ENCODE peak calls at places on chromosomes 2 and 18, in five cellular contexts. One of them, this sample, is unnamed.

GRCh38 chr18:52339891-52340371 is at the start of gene DCC:
- DNase-seq in WTC11: peak; percentile 68
- DNase-seq in pancreas: peak; percentile 33
- DNase-seq in upper lobe of left lung: peak; percentile 37
- DNase-seq in prostate gland: peak; percentile 19
- DNase-seq in this sample: no peak

GRCh38 chr18:10571537-10571936 is 45.7 kb downstream of the NAPG start:
- DNase-seq in upper lobe of left lung: no peak
- DNase-seq in WTC11: no peak
- DNase-seq in pancreas: no peak
- DNase-seq in prostate gland: no peak
- DNase-seq in this sample: no peak

GRCh38 chr2:133247613-133248012 is 320.6 kb downstream of the NCKAP5 start:
- DNase-seq in upper lobe of left lung: no peak
- DNase-seq in pancreas: no peak
- DNase-seq in WTC11: no peak
- DNase-seq in prostate gland: no peak
- DNase-seq in this sample: no peak

GRCh38 chr2:5164806-5165525 is 527.2 kb upstream of the SOX11 start:
- DNase-seq in upper lobe of left lung: no peak
- DNase-seq in pancreas: no peak
- DNase-seq in prostate gland: no peak
- DNase-seq in WTC11: no peak
- DNase-seq in this sample: no peak

GRCh38 chr18:9184998-9185613 is 48.5 kb downstream of the ANKRD12 start:
- DNase-seq in WTC11: no peak
- DNase-seq in pancreas: no peak
- DNase-seq in prostate gland: no peak
- DNase-seq in upper lobe of left lung: no peak
- DNase-seq in this sample: no peak

GRCh38 chr2:114769991-114770390 is 327.6 kb downstream of the DPP10 start:
- DNase-seq in upper lobe of left lung: no peak
- DNase-seq in pancreas: no peak
- DNase-seq in prostate gland: no peak
- DNase-seq in WTC11: no peak
- DNase-seq in this sample: no peak

GRCh38 chr2:21627938-21628337 is 504.2 kb downstream of the TDRD15 start:
- DNase-seq in pancreas: no peak
- DNase-seq in upper lobe of left lung: no peak
- DNase-seq in prostate gland: no peak
- DNase-seq in WTC11: no peak
- DNase-seq in this sample: no peak

GRCh38 chr2:42116195-42117181 is 52.7 kb upstream of the EML4 start:
- DNase-seq in prostate gland: no peak
- DNase-seq in pancreas: no peak
- DNase-seq in WTC11: no peak
- DNase-seq in upper lobe of left lung: no peak
- DNase-seq in this sample: no peak

GRCh38 chr2:7269244-7269643 is 352.0 kb downstream of the RNF144A start:
- DNase-seq in pancreas: no peak
- DNase-seq in prostate gland: no peak
- DNase-seq in upper lobe of left lung: no peak
- DNase-seq in WTC11: no peak
- DNase-seq in this sample: no peak

GRCh38 chr2:49021170-49021743 is 133.1 kb downstream of the FSHR start:
- DNase-seq in prostate gland: no peak
- DNase-seq in upper lobe of left lung: no peak
- DNase-seq in pancreas: no peak
- DNase-seq in WTC11: no peak
- DNase-seq in this sample: no peak

GRCh38 chr2:215722125-215722524 is 286.3 kb upstream of the FN1 start:
- DNase-seq in WTC11: no peak
- DNase-seq in upper lobe of left lung: no peak
- DNase-seq in pancreas: no peak
- DNase-seq in prostate gland: no peak
- DNase-seq in this sample: no peak

GRCh38 chr2:133123393-133123792 is 444.9 kb downstream of the NCKAP5 start:
- DNase-seq in pancreas: no peak
- DNase-seq in WTC11: no peak
- DNase-seq in upper lobe of left lung: no peak
- DNase-seq in prostate gland: no peak
- DNase-seq in this sample: no peak

GRCh38 chr2:143282684-143283083 is 153.5 kb downstream of the ARHGAP15 start:
- DNase-seq in prostate gland: no peak
- DNase-seq in upper lobe of left lung: no peak
- DNase-seq in pancreas: no peak
- DNase-seq in WTC11: peak; percentile 69
- DNase-seq in this sample: no peak

GRCh38 chr2:230346465-230346864 is 19.5 kb downstream of the SP140L start:
- DNase-seq in WTC11: no peak
- DNase-seq in pancreas: no peak
- DNase-seq in upper lobe of left lung: no peak
- DNase-seq in prostate gland: no peak
- DNase-seq in this sample: no peak

GRCh38 chr18:22345733-22346132 is 72.0 kb downstream of the CTAGE1 start:
- DNase-seq in pancreas: no peak
- DNase-seq in WTC11: no peak
- DNase-seq in upper lobe of left lung: no peak
- DNase-seq in prostate gland: no peak
- DNase-seq in this sample: no peak

GRCh38 chr2:221100467-221101089 is 471.5 kb downstream of the EPHA4 start:
- DNase-seq in pancreas: no peak
- DNase-seq in WTC11: peak; percentile 22
- DNase-seq in prostate gland: no peak
- DNase-seq in upper lobe of left lung: no peak
- DNase-seq in this sample: no peak

GRCh38 chr2:15691586-15692310 is 100.1 kb downstream of the DDX1 start:
- DNase-seq in WTC11: no peak
- DNase-seq in prostate gland: no peak
- DNase-seq in upper lobe of left lung: no peak
- DNase-seq in pancreas: no peak
- DNase-seq in this sample: no peak

GRCh38 chr2:77487074-77487803 is 34.9 kb downstream of the LRRTM4 start:
- DNase-seq in prostate gland: no peak
- DNase-seq in pancreas: no peak
- DNase-seq in WTC11: peak; percentile 16
- DNase-seq in upper lobe of left lung: no peak
- DNase-seq in this sample: no peak

GRCh38 chr2:240255811-240256703 is 115.6 kb upstream of the OTOS start:
- DNase-seq in upper lobe of left lung: no peak
- DNase-seq in pancreas: no peak
- DNase-seq in prostate gland: peak; percentile 63
- DNase-seq in WTC11: no peak
- DNase-seq in this sample: no peak

GRCh38 chr2:95526360-95527341 is 42.1 kb upstream of the TRIM43B start:
- DNase-seq in pancreas: peak; percentile 75
- DNase-seq in prostate gland: peak; percentile 54
- DNase-seq in upper lobe of left lung: peak; percentile 62
- DNase-seq in WTC11: peak; percentile 52
- DNase-seq in this sample: peak; percentile 31

GRCh38 chr2:19138264-19138825 is 220.1 kb downstream of the OSR1 start:
- DNase-seq in upper lobe of left lung: no peak
- DNase-seq in prostate gland: no peak
- DNase-seq in WTC11: no peak
- DNase-seq in pancreas: no peak
- DNase-seq in this sample: no peak

GRCh38 chr2:74119324-74119723 is 28.4 kb downstream of the BOLA3 start:
- DNase-seq in WTC11: no peak
- DNase-seq in prostate gland: no peak
- DNase-seq in pancreas: no peak
- DNase-seq in upper lobe of left lung: no peak
- DNase-seq in this sample: no peak

GRCh38 chr2:128982670-128983069 is 664.0 kb upstream of the HS6ST1 start:
- DNase-seq in upper lobe of left lung: no peak
- DNase-seq in pancreas: no peak
- DNase-seq in WTC11: no peak
- DNase-seq in prostate gland: no peak
- DNase-seq in this sample: no peak

GRCh38 chr18:63544017-63544416 is 1.8 kb downstream of the SERPINB12 start:
- DNase-seq in pancreas: no peak
- DNase-seq in WTC11: no peak
- DNase-seq in prostate gland: no peak
- DNase-seq in upper lobe of left lung: no peak
- DNase-seq in this sample: no peak

GRCh38 chr18:35282353-35282752 is 7.7 kb downstream of the ZSCAN30 start:
- DNase-seq in prostate gland: no peak
- DNase-seq in WTC11: no peak
- DNase-seq in upper lobe of left lung: no peak
- DNase-seq in pancreas: no peak
- DNase-seq in this sample: no peak

GRCh38 chr18:62196079-62196478 is 9.0 kb downstream of the RELCH start:
- DNase-seq in pancreas: no peak
- DNase-seq in WTC11: peak; percentile 23
- DNase-seq in prostate gland: no peak
- DNase-seq in upper lobe of left lung: no peak
- DNase-seq in this sample: no peak

GRCh38 chr2:40096360-40096759 is 317.3 kb upstream of the THUMPD2 start:
- DNase-seq in WTC11: no peak
- DNase-seq in pancreas: no peak
- DNase-seq in upper lobe of left lung: no peak
- DNase-seq in prostate gland: no peak
- DNase-seq in this sample: no peak

DNA sequence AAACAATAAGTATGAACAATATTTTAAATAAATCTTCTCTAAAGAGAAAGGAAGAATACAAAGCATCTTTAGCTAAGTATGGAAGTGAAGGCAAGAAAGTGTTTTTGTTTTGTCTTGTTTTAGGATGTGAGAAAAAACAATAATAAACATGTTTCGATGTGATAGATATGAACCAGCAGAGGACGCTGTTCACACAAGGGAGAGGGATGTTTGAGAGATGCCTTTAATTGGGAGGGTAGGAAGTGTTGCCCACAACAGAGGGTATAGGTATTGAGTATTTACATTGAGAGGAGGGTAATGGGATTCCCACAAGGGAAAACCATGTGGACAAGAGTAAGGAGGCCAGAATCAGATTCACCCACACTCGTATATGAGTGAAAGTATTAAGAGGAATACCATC is 55.1 kb downstream of the CDH19 start:
- DNase-seq in WTC11: no peak
- DNase-seq in prostate gland: no peak
- DNase-seq in upper lobe of left lung: no peak
- DNase-seq in pancreas: no peak
- DNase-seq in this sample: no peak
- TF ChIP-seq CTCF in WTC11: peak; percentile 60
- TF ChIP-seq CTCF in prostate gland: no peak
- TF ChIP-seq CTCF in upper lobe of left lung: no peak
- TF ChIP-seq CTCF in pancreas: no peak
- TF ChIP-seq CTCF in this sample: no peak

DNA sequence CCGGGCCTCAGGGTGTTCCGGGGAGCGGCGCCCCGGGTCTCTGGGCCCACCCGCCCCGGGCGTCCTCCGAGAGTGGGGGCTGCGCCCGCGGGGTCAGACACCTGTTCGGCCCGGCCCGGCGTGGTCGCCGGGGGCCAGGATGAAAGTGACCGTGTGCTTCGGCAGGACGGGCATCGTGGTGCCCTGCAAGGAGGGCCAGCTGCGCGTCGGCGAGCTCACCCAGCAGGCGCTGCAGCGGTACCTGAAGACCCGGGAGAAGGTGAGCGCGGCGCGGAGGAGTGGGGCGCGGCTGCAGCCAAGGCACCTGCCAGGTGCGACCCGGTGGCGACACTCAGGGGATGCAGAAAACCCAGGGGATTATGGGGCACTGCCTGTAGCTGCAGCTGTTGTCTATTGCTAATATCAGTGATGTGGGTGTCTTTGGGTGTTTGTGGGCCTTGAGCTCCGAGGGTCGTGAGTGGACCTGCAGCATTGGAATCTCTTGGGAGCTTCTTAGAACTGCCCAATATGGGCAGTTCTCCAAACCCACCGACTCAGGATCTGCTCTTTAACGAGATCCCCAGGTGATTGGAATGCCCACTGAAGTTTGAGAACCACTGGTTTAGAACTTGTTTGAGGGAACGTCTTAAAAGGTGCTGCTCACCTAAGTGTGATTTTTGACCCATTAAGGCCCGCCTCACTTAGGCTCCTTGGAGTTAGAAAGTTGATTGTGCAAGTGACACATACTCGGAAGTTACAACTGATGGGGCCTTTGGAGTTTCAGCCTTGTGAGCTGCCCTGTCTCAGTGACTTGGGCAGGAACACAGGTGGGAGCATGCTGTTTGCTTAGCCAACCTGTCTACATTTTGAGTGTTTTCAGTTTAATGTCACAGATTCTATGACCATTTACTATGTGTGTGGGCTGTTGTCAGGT is 842 bp downstream of the PARD3B start:
- DNase-seq in pancreas: no peak
- DNase-seq in WTC11: peak; percentile 34
- DNase-seq in prostate gland: peak; percentile 10
- DNase-seq in upper lobe of left lung: peak; percentile 36
- DNase-seq in this sample: no peak
- TF ChIP-seq CTCF in pancreas: no peak
- TF ChIP-seq CTCF in WTC11: no peak
- TF ChIP-seq CTCF in prostate gland: no peak
- TF ChIP-seq CTCF in upper lobe of left lung: no peak
- TF ChIP-seq CTCF in this sample: no peak

GRCh38 chr18:58175122-58175687 is 131.2 kb downstream of the NEDD4L start:
- DNase-seq in prostate gland: no peak
- DNase-seq in pancreas: no peak
- DNase-seq in upper lobe of left lung: no peak
- DNase-seq in WTC11: no peak
- DNase-seq in this sample: no peak
- TF ChIP-seq CTCF in prostate gland: no peak
- TF ChIP-seq CTCF in pancreas: no peak
- TF ChIP-seq CTCF in upper lobe of left lung: no peak
- TF ChIP-seq CTCF in WTC11: no peak
- TF ChIP-seq CTCF in this sample: no peak

GRCh38 chr2:80070587-80070986 is 234.0 kb downstream of the LRRTM1 start:
- DNase-seq in prostate gland: no peak
- DNase-seq in WTC11: no peak
- DNase-seq in pancreas: no peak
- DNase-seq in upper lobe of left lung: no peak
- DNase-seq in this sample: no peak

GRCh38 chr2:80075719-80076118 is 228.8 kb downstream of the LRRTM1 start:
- DNase-seq in upper lobe of left lung: no peak
- DNase-seq in pancreas: no peak
- DNase-seq in WTC11: no peak
- DNase-seq in prostate gland: no peak
- DNase-seq in this sample: no peak

GRCh38 chr2:80068068-80068467 is 236.5 kb downstream of the LRRTM1 start:
- DNase-seq in pancreas: no peak
- DNase-seq in upper lobe of left lung: peak; percentile 73
- DNase-seq in WTC11: no peak
- DNase-seq in prostate gland: no peak
- DNase-seq in this sample: no peak

GRCh38 chr2:80074321-80074720 is 230.2 kb downstream of the LRRTM1 start:
- DNase-seq in prostate gland: no peak
- DNase-seq in pancreas: no peak
- DNase-seq in upper lobe of left lung: no peak
- DNase-seq in WTC11: no peak
- DNase-seq in this sample: no peak

DNA sequence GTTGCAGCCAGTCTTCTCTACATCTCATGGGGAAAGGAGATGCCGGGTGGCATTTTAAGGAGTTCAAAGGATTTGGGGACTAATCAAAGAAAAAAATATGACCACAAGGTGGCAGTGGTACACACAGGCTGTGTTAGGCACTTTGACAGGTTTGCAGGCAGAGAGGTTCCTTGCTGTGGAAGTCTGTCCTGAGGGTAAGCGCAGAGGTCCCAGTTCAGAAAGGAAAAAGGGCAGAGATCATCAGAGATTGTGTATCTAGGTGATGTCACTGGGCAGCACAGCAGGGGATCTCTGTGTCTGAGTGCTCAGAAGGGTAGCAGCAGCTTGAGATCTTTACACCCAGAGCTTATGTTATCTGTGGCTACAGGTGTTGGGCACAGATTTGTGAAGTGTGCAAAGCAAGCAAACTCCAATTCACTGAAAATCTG is 231.4 kb downstream of the LRRTM1 start:
- DNase-seq in WTC11: peak; percentile 30
- DNase-seq in pancreas: no peak
- DNase-seq in prostate gland: peak; percentile 5
- DNase-seq in upper lobe of left lung: peak; percentile 30
- DNase-seq in this sample: no peak
- TF ChIP-seq CTCF in WTC11: peak; percentile 71
- TF ChIP-seq CTCF in pancreas: peak; percentile 66
- TF ChIP-seq CTCF in prostate gland: no peak
- TF ChIP-seq CTCF in upper lobe of left lung: peak; percentile 26
- TF ChIP-seq CTCF in this sample: no peak

This sample was measured in natural killer cell.